ENCODE peak calls at places on chromosome 20, in five cellular contexts. D, O, Y, T and M are unnamed samples.

GRCh38 chr20:20780127-20780822 is 67.8 kb upstream of the RALGAPA2 start:
- DNase-seq in Y (peak; percentile 88), O (peak; percentile 79), D (peak; percentile 14), T (peak; percentile 98), M (peak; percentile 10)

GRCh38 chr20:50980851-50981713 is 22.5 kb downstream of the MOCS3 start:
- DNase-seq in O (peak; percentile 64), Y (peak; percentile 51), D (peak; percentile 74), T (peak; percentile 80), M (peak; percentile 89)

GRCh38 chr20:31260326-31260932 is 3.0 kb downstream of the DEFB115 start:
- DNase-seq in D (no peak), T (peak; percentile 27), O (peak; percentile 48), Y (no peak), M (no peak)

GRCh38 chr20:33423141-33423834 is 20.3 kb downstream of the SNTA1 start:
- DNase-seq in T (peak; percentile 26), D (peak; percentile 56), O (no peak), Y (no peak), M (no peak)

GRCh38 chr20:5950271-5951031 is at the start of the genes MCM8 and TRMT6:
- DNase-seq in O (peak; percentile 93), D (peak; percentile 97), Y (peak; percentile 96), T (peak; percentile 96), M (peak; percentile 94)

GRCh38 chr20:32583581-32584045 is 1.5 kb downstream of the NOL4L start:
- DNase-seq in Y (no peak), T (no peak), O (no peak), D (no peak), M (no peak)

GRCh38 chr20:57020364-57020763 is 246.1 kb downstream of the BMP7 start:
- DNase-seq in O (no peak), Y (no peak), D (no peak), T (no peak), M (no peak)

GRCh38 chr20:38290829-38291581 is 13.0 kb upstream of the BPI start:
- DNase-seq in D (peak; percentile 97), Y (no peak), O (peak; percentile 48), T (no peak), M (peak; percentile 66)

GRCh38 chr20:61558726-61559125 is 306.7 kb downstream of the CDH4 start:
- DNase-seq in Y (no peak), D (peak; percentile 43), T (no peak), O (peak; percentile 41), M (no peak)

GRCh38 chr20:19121463-19121862 is 91.0 kb upstream of the SLC24A3 start:
- DNase-seq in Y (no peak), O (no peak), T (no peak), D (no peak), M (no peak)